ENCODE peak calls at places on chromosomes 6 and 20, in ten cellular contexts. One of them, this sample, is unnamed.

GRCh38 chr6:87661503-87661902 is 40.5 kb downstream of the AKIRIN2 start:
- DNase-seq in heart right ventricle: no peak
- DNase-seq in choroid plexus epithelial cell: peak
- DNase-seq in mesothelial cell of epicardium: no peak
- DNase-seq in fibroblast of mammary gland: peak
- DNase-seq in HFF-Myc: no peak
- DNase-seq in fibroblast of lung: peak
- DNase-seq in PC-9: no peak
- DNase-seq in AG09309: no peak
- DNase-seq in thyroid gland: no peak
- DNase-seq in this sample: peak

GRCh38 chr20:47487175-47487917 is 14.3 kb upstream of the NCOA3 start:
- DNase-seq in heart right ventricle: no peak
- DNase-seq in choroid plexus epithelial cell: peak
- DNase-seq in mesothelial cell of epicardium: no peak
- DNase-seq in fibroblast of mammary gland: no peak
- DNase-seq in HFF-Myc: no peak
- DNase-seq in fibroblast of lung: peak
- DNase-seq in PC-9: peak
- DNase-seq in AG09309: no peak
- DNase-seq in thyroid gland: no peak
- DNase-seq in this sample: peak

GRCh38 chr20:3691306-3691705 is 9.5 kb upstream of the ADAM33 start:
- DNase-seq in heart right ventricle: no peak
- DNase-seq in choroid plexus epithelial cell: no peak
- DNase-seq in mesothelial cell of epicardium: no peak
- DNase-seq in fibroblast of mammary gland: no peak
- DNase-seq in HFF-Myc: no peak
- DNase-seq in fibroblast of lung: no peak
- DNase-seq in PC-9: no peak
- DNase-seq in AG09309: no peak
- DNase-seq in thyroid gland: no peak
- DNase-seq in this sample: no peak

GRCh38 chr20:17619351-17620093 is 49.6 kb downstream of the DSTN start:
- DNase-seq in heart right ventricle: no peak
- DNase-seq in choroid plexus epithelial cell: no peak
- DNase-seq in mesothelial cell of epicardium: no peak
- DNase-seq in fibroblast of mammary gland: no peak
- DNase-seq in HFF-Myc: no peak
- DNase-seq in fibroblast of lung: no peak
- DNase-seq in PC-9: no peak
- DNase-seq in AG09309: no peak
- DNase-seq in thyroid gland: peak
- DNase-seq in this sample: no peak

GRCh38 chr20:62285722-62286121 is 17.1 kb upstream of the ADRM1 start:
- DNase-seq in heart right ventricle: peak
- DNase-seq in choroid plexus epithelial cell: no peak
- DNase-seq in mesothelial cell of epicardium: no peak
- DNase-seq in fibroblast of mammary gland: no peak
- DNase-seq in HFF-Myc: no peak
- DNase-seq in fibroblast of lung: no peak
- DNase-seq in PC-9: no peak
- DNase-seq in AG09309: no peak
- DNase-seq in thyroid gland: peak
- DNase-seq in this sample: no peak

GRCh38 chr20:34389206-34389953 is 26.3 kb downstream of the ITCH start:
- DNase-seq in heart right ventricle: no peak
- DNase-seq in choroid plexus epithelial cell: no peak
- DNase-seq in mesothelial cell of epicardium: no peak
- DNase-seq in fibroblast of mammary gland: peak
- DNase-seq in HFF-Myc: no peak
- DNase-seq in fibroblast of lung: peak
- DNase-seq in PC-9: peak
- DNase-seq in AG09309: no peak
- DNase-seq in thyroid gland: no peak
- DNase-seq in this sample: no peak

GRCh38 chr6:99612551-99613397 is 6.1 kb downstream of the PRDM13 start:
- DNase-seq in heart right ventricle: no peak
- DNase-seq in choroid plexus epithelial cell: no peak
- DNase-seq in mesothelial cell of epicardium: no peak
- DNase-seq in fibroblast of mammary gland: no peak
- DNase-seq in HFF-Myc: no peak
- DNase-seq in fibroblast of lung: no peak
- DNase-seq in PC-9: no peak
- DNase-seq in AG09309: no peak
- DNase-seq in thyroid gland: no peak
- DNase-seq in this sample: no peak

GRCh38 chr6:29301401-29301800 is at the start of gene OR14J1:
- DNase-seq in heart right ventricle: no peak
- DNase-seq in choroid plexus epithelial cell: no peak
- DNase-seq in mesothelial cell of epicardium: no peak
- DNase-seq in fibroblast of mammary gland: no peak
- DNase-seq in HFF-Myc: no peak
- DNase-seq in fibroblast of lung: no peak
- DNase-seq in PC-9: no peak
- DNase-seq in AG09309: no peak
- DNase-seq in thyroid gland: no peak
- DNase-seq in this sample: no peak

DNA sequence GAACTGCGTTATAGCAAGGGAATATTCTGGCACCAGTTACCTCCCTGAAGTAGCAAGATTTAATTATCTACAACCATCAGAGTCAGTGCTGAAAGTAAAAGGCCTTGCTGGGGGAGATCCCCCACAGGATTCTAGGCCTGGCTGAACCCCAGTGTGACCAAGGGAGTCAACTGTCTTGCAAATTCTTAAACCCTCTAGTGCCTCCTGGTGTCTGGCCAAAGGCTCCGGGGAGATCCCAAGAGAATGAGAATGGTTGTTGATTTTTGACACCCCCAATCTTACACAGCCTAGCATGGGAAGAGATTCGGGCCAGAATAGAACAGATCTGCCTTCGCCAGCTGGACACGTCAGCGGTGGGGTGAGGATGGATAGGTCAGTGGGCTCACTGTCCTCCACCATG is 179.4 kb downstream of the ERMARD start:
- DNase-seq in heart right ventricle: no peak
- DNase-seq in choroid plexus epithelial cell: peak
- DNase-seq in mesothelial cell of epicardium: no peak
- DNase-seq in fibroblast of mammary gland: no peak
- DNase-seq in HFF-Myc: no peak
- DNase-seq in fibroblast of lung: no peak
- DNase-seq in PC-9: no peak
- DNase-seq in AG09309: no peak
- DNase-seq in thyroid gland: no peak
- DNase-seq in this sample: no peak
- TF ChIP-seq CTCF in heart right ventricle: no peak
- TF ChIP-seq CTCF in choroid plexus epithelial cell: peak
- TF ChIP-seq CTCF in mesothelial cell of epicardium: no peak
- TF ChIP-seq CTCF in fibroblast of mammary gland: no peak
- TF ChIP-seq CTCF in HFF-Myc: no peak
- TF ChIP-seq CTCF in fibroblast of lung: no peak
- TF ChIP-seq CTCF in PC-9: no peak
- TF ChIP-seq CTCF in AG09309: no peak
- TF ChIP-seq CTCF in thyroid gland: no peak
- TF ChIP-seq CTCF in this sample: no peak

GRCh38 chr6:132731086-132731485 is 17.2 kb upstream of the VNN1 start:
- DNase-seq in heart right ventricle: no peak
- DNase-seq in choroid plexus epithelial cell: peak
- DNase-seq in mesothelial cell of epicardium: no peak
- DNase-seq in fibroblast of mammary gland: no peak
- DNase-seq in HFF-Myc: no peak
- DNase-seq in fibroblast of lung: peak
- DNase-seq in PC-9: peak
- DNase-seq in AG09309: no peak
- DNase-seq in thyroid gland: no peak
- DNase-seq in this sample: peak

GRCh38 chr6:132733288-132733687 is 19.4 kb upstream of the VNN1 start:
- DNase-seq in heart right ventricle: no peak
- DNase-seq in choroid plexus epithelial cell: no peak
- DNase-seq in mesothelial cell of epicardium: no peak
- DNase-seq in fibroblast of mammary gland: no peak
- DNase-seq in HFF-Myc: no peak
- DNase-seq in fibroblast of lung: no peak
- DNase-seq in PC-9: no peak
- DNase-seq in AG09309: no peak
- DNase-seq in thyroid gland: no peak
- DNase-seq in this sample: no peak

GRCh38 chr6:132736239-132736638 is 21.5 kb downstream of the VNN2 start:
- DNase-seq in heart right ventricle: no peak
- DNase-seq in choroid plexus epithelial cell: peak
- DNase-seq in mesothelial cell of epicardium: no peak
- DNase-seq in fibroblast of mammary gland: no peak
- DNase-seq in HFF-Myc: no peak
- DNase-seq in fibroblast of lung: no peak
- DNase-seq in PC-9: peak
- DNase-seq in AG09309: no peak
- DNase-seq in thyroid gland: no peak
- DNase-seq in this sample: peak

GRCh38 chr6:132733814-132734213 is 20.0 kb upstream of the VNN1 start:
- DNase-seq in heart right ventricle: no peak
- DNase-seq in choroid plexus epithelial cell: no peak
- DNase-seq in mesothelial cell of epicardium: no peak
- DNase-seq in fibroblast of mammary gland: no peak
- DNase-seq in HFF-Myc: no peak
- DNase-seq in fibroblast of lung: no peak
- DNase-seq in PC-9: no peak
- DNase-seq in AG09309: no peak
- DNase-seq in thyroid gland: no peak
- DNase-seq in this sample: no peak

GRCh38 chr6:132734694-132735236 is 20.9 kb upstream of the VNN1 start:
- DNase-seq in heart right ventricle: no peak
- DNase-seq in choroid plexus epithelial cell: peak
- DNase-seq in mesothelial cell of epicardium: no peak
- DNase-seq in fibroblast of mammary gland: peak
- DNase-seq in HFF-Myc: no peak
- DNase-seq in fibroblast of lung: peak
- DNase-seq in PC-9: peak
- DNase-seq in AG09309: no peak
- DNase-seq in thyroid gland: no peak
- DNase-seq in this sample: peak
- TF ChIP-seq CTCF in heart right ventricle: no peak
- TF ChIP-seq CTCF in choroid plexus epithelial cell: peak
- TF ChIP-seq CTCF in mesothelial cell of epicardium: no peak
- TF ChIP-seq CTCF in fibroblast of mammary gland: peak
- TF ChIP-seq CTCF in HFF-Myc: peak
- TF ChIP-seq CTCF in fibroblast of lung: peak
- TF ChIP-seq CTCF in PC-9: peak
- TF ChIP-seq CTCF in AG09309: peak
- TF ChIP-seq CTCF in thyroid gland: no peak
- TF ChIP-seq CTCF in this sample: peak

GRCh38 chr6:2697291-2697690 is 53.4 kb downstream of the MYLK4 start:
- DNase-seq in heart right ventricle: no peak
- DNase-seq in choroid plexus epithelial cell: no peak
- DNase-seq in mesothelial cell of epicardium: no peak
- DNase-seq in fibroblast of mammary gland: no peak
- DNase-seq in HFF-Myc: no peak
- DNase-seq in fibroblast of lung: no peak
- DNase-seq in PC-9: no peak
- DNase-seq in AG09309: no peak
- DNase-seq in thyroid gland: no peak
- DNase-seq in this sample: no peak
- TF ChIP-seq CTCF in heart right ventricle: no peak
- TF ChIP-seq CTCF in choroid plexus epithelial cell: no peak
- TF ChIP-seq CTCF in mesothelial cell of epicardium: no peak
- TF ChIP-seq CTCF in fibroblast of mammary gland: no peak
- TF ChIP-seq CTCF in HFF-Myc: no peak
- TF ChIP-seq CTCF in fibroblast of lung: no peak
- TF ChIP-seq CTCF in PC-9: no peak
- TF ChIP-seq CTCF in AG09309: no peak
- TF ChIP-seq CTCF in thyroid gland: no peak
- TF ChIP-seq CTCF in this sample: no peak

GRCh38 chr20:32995802-32996201 is 8.4 kb downstream of the SUN5 start:
- DNase-seq in heart right ventricle: no peak
- DNase-seq in choroid plexus epithelial cell: no peak
- DNase-seq in mesothelial cell of epicardium: no peak
- DNase-seq in fibroblast of mammary gland: no peak
- DNase-seq in HFF-Myc: no peak
- DNase-seq in fibroblast of lung: no peak
- DNase-seq in PC-9: no peak
- DNase-seq in AG09309: no peak
- DNase-seq in thyroid gland: no peak
- DNase-seq in this sample: no peak
- TF ChIP-seq CTCF in heart right ventricle: no peak
- TF ChIP-seq CTCF in choroid plexus epithelial cell: peak
- TF ChIP-seq CTCF in mesothelial cell of epicardium: no peak
- TF ChIP-seq CTCF in fibroblast of mammary gland: no peak
- TF ChIP-seq CTCF in HFF-Myc: no peak
- TF ChIP-seq CTCF in fibroblast of lung: no peak
- TF ChIP-seq CTCF in PC-9: no peak
- TF ChIP-seq CTCF in AG09309: no peak
- TF ChIP-seq CTCF in thyroid gland: no peak
- TF ChIP-seq CTCF in this sample: no peak

DNA sequence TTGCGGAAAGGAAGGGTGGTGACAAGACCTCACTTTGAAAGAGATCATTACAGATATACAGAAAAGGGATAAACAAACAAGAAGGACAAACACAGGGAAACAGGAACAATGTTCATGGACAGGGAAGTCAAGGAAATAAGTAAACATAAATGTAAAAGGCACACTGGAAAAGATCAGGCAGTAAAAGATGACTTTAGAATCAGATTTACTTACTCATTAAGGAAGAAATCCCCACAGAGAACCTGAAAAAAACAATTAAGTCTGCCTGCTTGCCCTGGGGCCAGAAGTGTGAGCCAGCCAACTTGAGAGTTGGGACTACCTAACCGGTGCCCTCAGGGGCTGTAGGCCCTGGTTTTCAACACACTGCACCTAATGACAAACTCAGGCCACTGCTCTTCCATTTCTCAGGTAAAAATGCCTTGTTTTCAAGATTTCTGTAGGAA is 1.7 kb downstream of the APMAP start:
- DNase-seq in heart right ventricle: no peak
- DNase-seq in choroid plexus epithelial cell: no peak
- DNase-seq in mesothelial cell of epicardium: no peak
- DNase-seq in fibroblast of mammary gland: no peak
- DNase-seq in HFF-Myc: no peak
- DNase-seq in fibroblast of lung: no peak
- DNase-seq in PC-9: peak
- DNase-seq in AG09309: no peak
- DNase-seq in thyroid gland: no peak
- DNase-seq in this sample: no peak
- TF ChIP-seq CTCF in heart right ventricle: no peak
- TF ChIP-seq CTCF in choroid plexus epithelial cell: no peak
- TF ChIP-seq CTCF in mesothelial cell of epicardium: no peak
- TF ChIP-seq CTCF in fibroblast of mammary gland: no peak
- TF ChIP-seq CTCF in HFF-Myc: no peak
- TF ChIP-seq CTCF in fibroblast of lung: no peak
- TF ChIP-seq CTCF in PC-9: no peak
- TF ChIP-seq CTCF in AG09309: no peak
- TF ChIP-seq CTCF in thyroid gland: no peak
- TF ChIP-seq CTCF in this sample: no peak

GRCh38 chr6:97866616-97867015 is 583.6 kb upstream of the MMS22L start:
- DNase-seq in heart right ventricle: no peak
- DNase-seq in choroid plexus epithelial cell: no peak
- DNase-seq in mesothelial cell of epicardium: no peak
- DNase-seq in fibroblast of mammary gland: no peak
- DNase-seq in HFF-Myc: no peak
- DNase-seq in fibroblast of lung: no peak
- DNase-seq in PC-9: no peak
- DNase-seq in AG09309: no peak
- DNase-seq in thyroid gland: no peak
- DNase-seq in this sample: no peak
- TF ChIP-seq CTCF in heart right ventricle: no peak
- TF ChIP-seq CTCF in choroid plexus epithelial cell: no peak
- TF ChIP-seq CTCF in mesothelial cell of epicardium: no peak
- TF ChIP-seq CTCF in fibroblast of mammary gland: no peak
- TF ChIP-seq CTCF in HFF-Myc: no peak
- TF ChIP-seq CTCF in fibroblast of lung: no peak
- TF ChIP-seq CTCF in PC-9: no peak
- TF ChIP-seq CTCF in AG09309: no peak
- TF ChIP-seq CTCF in thyroid gland: no peak
- TF ChIP-seq CTCF in this sample: no peak